ENCODE peak calls at places on chromosomes 4 and X, in seven cellular contexts. A, R, I, V, Y, F and D are unnamed samples.

GRCh38 chr4:78616046-78616498 is 64.5 kb downstream of the ANXA3 start:
- DNase-seq in A (no peak), R (no peak), I (no peak), V (no peak), Y (no peak), F (no peak), D (no peak)

GRCh38 chrX:155022587-155022986 is at the start of gene F8:
- DNase-seq in A (peak; percentile 33), R (no peak), I (no peak), V (no peak), Y (no peak), F (no peak), D (no peak)

GRCh38 chrX:48676893-48677270 is 6.7 kb upstream of the WAS start:
- DNase-seq in A (no peak), R (no peak), I (no peak), V (no peak), Y (no peak), F (no peak), D (peak; percentile 21)

GRCh38 chr4:70651864-70652506 is 14.3 kb downstream of the JCHAIN start:
- DNase-seq in A (peak; percentile 24), R (peak; percentile 52), I (peak; percentile 24), V (peak; percentile 27), Y (peak; percentile 46), F (no peak), D (peak; percentile 46)

GRCh38 chr4:11393551-11393950 is 35.1 kb downstream of the HS3ST1 start:
- DNase-seq in A (no peak), R (no peak), I (no peak), V (no peak), Y (no peak), F (no peak), D (no peak)

GRCh38 chr4:2714071-2714770 is 41.9 kb downstream of the TNIP2 start:
- DNase-seq in A (no peak), R (no peak), I (peak; percentile 62), V (no peak), Y (no peak), F (no peak), D (no peak)

GRCh38 chrX:13711141-13711540 is 22.2 kb downstream of the RAB9A start:
- DNase-seq in A (no peak), R (no peak), I (no peak), V (no peak), Y (no peak), F (no peak), D (no peak)

GRCh38 chrX:37425370-37425769 is 76.2 kb downstream of the PRRG1 start:
- DNase-seq in A (no peak), R (no peak), I (no peak), V (no peak), Y (no peak), F (no peak), D (no peak)

GRCh38 chr4:22921891-22922290 is 229.2 kb downstream of the GBA3 start:
- DNase-seq in A (no peak), R (no peak), I (no peak), V (no peak), Y (no peak), F (no peak), D (no peak)

GRCh38 chrX:18887177-18887820 is 96.6 kb downstream of the PHKA2 start:
- DNase-seq in A (no peak), R (no peak), I (no peak), V (no peak), Y (peak; percentile 54), F (no peak), D (no peak)

GRCh38 chrX:130715299-130715698 is 187.7 kb downstream of the ENOX2 start:
- DNase-seq in A (no peak), R (no peak), I (no peak), V (no peak), Y (no peak), F (no peak), D (no peak)

GRCh38 chrX:50700921-50701320 is 113.1 kb downstream of the SHROOM4 start:
- DNase-seq in A (no peak), R (no peak), I (no peak), V (no peak), Y (no peak), F (no peak), D (no peak)

GRCh38 chr4:176755624-176756023 is 37.1 kb downstream of the VEGFC start:
- DNase-seq in A (no peak), R (no peak), I (no peak), V (no peak), Y (no peak), F (no peak), D (no peak)

GRCh38 chr4:108794136-108794535 is 31.3 kb upstream of the ETNPPL start:
- DNase-seq in A (no peak), R (no peak), I (no peak), V (no peak), Y (no peak), F (no peak), D (no peak)

GRCh38 chrX:39242187-39242586 is 440.9 kb downstream of the MID1IP1 start:
- DNase-seq in A (peak; percentile 37), R (peak; percentile 12), I (peak; percentile 16), V (peak; percentile 14), Y (no peak), F (no peak), D (peak; percentile 4)

GRCh38 chr4:113646456-113646809 is 115.1 kb downstream of the CAMK2D start:
- DNase-seq in A (no peak), R (peak; percentile 18), I (no peak), V (no peak), Y (peak; percentile 58), F (no peak), D (no peak)
- TF ChIP-seq JUND in A (no peak), R (no peak), I (no peak), V (no peak), Y (no peak), F (no peak), D (no peak)

DNA sequence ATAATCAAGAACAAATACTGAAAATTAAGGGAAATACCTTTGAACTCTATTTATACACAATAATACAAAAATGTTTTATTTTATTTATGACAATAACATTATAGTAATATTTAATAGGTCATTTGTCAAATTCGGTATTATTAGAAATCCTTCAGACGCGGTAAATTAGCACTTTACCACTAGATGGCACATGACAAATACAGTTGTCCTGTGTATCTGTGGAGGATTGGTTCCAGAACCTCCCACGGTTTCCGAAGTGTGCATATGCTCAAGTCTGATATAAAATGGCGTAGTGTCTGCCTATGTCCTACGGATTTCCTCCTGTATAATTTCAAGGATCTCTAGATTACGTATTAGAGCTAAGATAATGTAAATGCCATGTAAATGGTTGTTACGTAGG is 8.1 kb upstream of the LINC00632 start:
- DNase-seq in A (no peak), R (no peak), I (peak; percentile 30), V (no peak), Y (no peak), F (no peak), D (peak; percentile 45)
- TF ChIP-seq JUND in A (no peak), R (no peak), I (no peak), V (no peak), Y (no peak), F (no peak), D (no peak)

GRCh38 chr4:126269106-126269505 is 954.4 kb downstream of the FAT4 start:
- DNase-seq in A (no peak), R (no peak), I (no peak), V (no peak), Y (no peak), F (no peak), D (no peak)

GRCh38 chr4:126267689-126268088 is 952.9 kb downstream of the FAT4 start:
- DNase-seq in A (no peak), R (no peak), I (no peak), V (no peak), Y (no peak), F (no peak), D (no peak)

GRCh38 chr4:126268106-126268505 is 953.4 kb downstream of the FAT4 start:
- DNase-seq in A (no peak), R (no peak), I (no peak), V (no peak), Y (no peak), F (no peak), D (no peak)

GRCh38 chr4:126264839-126265238 is 950.1 kb downstream of the FAT4 start:
- DNase-seq in A (no peak), R (no peak), I (no peak), V (no peak), Y (no peak), F (no peak), D (no peak)

GRCh38 chr4:126265880-126266279 is 951.1 kb downstream of the FAT4 start:
- DNase-seq in A (no peak), R (no peak), I (no peak), V (no peak), Y (no peak), F (no peak), D (no peak)
- TF ChIP-seq JUND in A (no peak), R (no peak), I (no peak), V (no peak), Y (no peak), F (no peak), D (no peak)

GRCh38 chrX:24392709-24393108 is 32.3 kb downstream of the SUPT20HL1 start:
- DNase-seq in A (no peak), R (no peak), I (no peak), V (no peak), Y (no peak), F (no peak), D (no peak)

GRCh38 chrX:24396236-24396929 is 35.9 kb downstream of the SUPT20HL1 start:
- DNase-seq in A (no peak), R (no peak), I (no peak), V (no peak), Y (no peak), F (no peak), D (no peak)

GRCh38 chrX:24398766-24399165 is 38.3 kb downstream of the SUPT20HL1 start:
- DNase-seq in A (no peak), R (no peak), I (no peak), V (no peak), Y (no peak), F (no peak), D (no peak)

GRCh38 chrX:24396930-24397277 is 36.5 kb downstream of the SUPT20HL1 start:
- DNase-seq in A (no peak), R (no peak), I (no peak), V (no peak), Y (no peak), F (no peak), D (no peak)

DNA sequence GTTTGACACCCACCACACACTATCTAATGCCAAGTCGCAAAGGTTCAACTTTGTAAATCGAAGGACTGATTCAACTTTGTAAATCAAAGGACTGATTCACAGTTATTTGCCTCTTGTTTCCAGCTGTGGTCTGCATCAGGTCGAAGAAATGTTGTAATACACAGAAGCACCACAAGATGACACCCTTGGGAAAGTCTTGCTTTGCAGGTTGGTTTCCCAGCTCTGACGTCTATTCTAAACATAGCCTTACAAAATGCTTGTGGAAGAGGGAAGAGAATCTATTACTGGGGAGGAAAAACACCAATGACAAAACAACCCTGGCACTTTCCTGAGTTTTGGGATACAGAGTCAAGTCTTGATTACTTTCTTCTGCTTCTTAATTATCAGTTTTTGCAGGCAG is 35.3 kb downstream of the SUPT20HL1 start:
- DNase-seq in A (peak; percentile 40), R (peak; percentile 24), I (peak; percentile 54), V (peak; percentile 43), Y (no peak), F (peak; percentile 51), D (peak; percentile 38)
- TF ChIP-seq JUND in A (no peak), R (no peak), I (no peak), V (no peak), Y (no peak), F (no peak), D (no peak)

DNA sequence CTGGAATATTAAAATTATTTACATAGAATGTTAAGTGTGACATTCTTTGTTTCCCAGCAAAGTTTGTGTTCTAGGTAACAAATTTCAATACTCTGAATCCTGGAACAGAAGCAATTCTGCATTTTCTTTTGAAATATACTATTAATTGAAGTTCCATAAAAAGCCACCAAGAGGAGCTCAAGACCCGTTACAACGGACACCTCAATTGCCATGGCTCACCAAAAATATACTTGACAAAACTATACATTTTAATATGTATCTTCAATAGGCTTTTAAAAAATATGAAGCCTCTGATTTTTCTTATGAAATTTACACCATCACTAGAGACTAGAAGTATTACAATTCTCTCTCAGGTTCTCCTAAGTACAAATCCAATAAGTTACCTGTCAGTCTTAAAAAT is 111.4 kb downstream of the NYX start:
- DNase-seq in A (peak; percentile 14), R (no peak), I (peak; percentile 8), V (no peak), Y (no peak), F (no peak), D (peak; percentile 15)
- TF ChIP-seq JUND in A (no peak), R (no peak), I (no peak), V (no peak), Y (no peak), F (no peak), D (no peak)